ENCODE peak calls at places on chromosomes 11 and 22, in ten cellular contexts. Q is cardiac fibroblast; P is fibroblast of lung; G is stimulated activated CD8-positive, alpha-beta memory T cell treated with anti-CD3 and anti-CD28 coated beads, Interleukin-4, amount 100 ng/mL, for 1 hour; W is bronchial epithelial cell; L is GF-D8; C is pulmonary artery endothelial cell; A is activated gamma-delta T cell treated with anti-CD3 and anti-CD28 coated beads, Interleukin-2, amount 50 U/mL, for 16 hours; J is NCI-H1105; O is non-pigmented ciliary epithelial cell. D is an unnamed sample.

GRCh38 chr22:50189849-50190181 is 4.1 kb downstream of the TRABD start:
- DNase-seq in Q (no peak), W (no peak), L (no peak), A (no peak), C (no peak), O (no peak), P (peak), J (no peak), G (no peak), D (no peak)

GRCh38 chr11:11691296-11692141 is 69.7 kb upstream of the GALNT18 start:
- DNase-seq in O (no peak), L (no peak), W (no peak), Q (no peak), A (no peak), G (no peak), J (no peak), P (no peak), C (no peak), D (no peak)

GRCh38 chr11:71336996-71337772 is 84.8 kb upstream of the SHANK2 start:
- DNase-seq in Q (no peak), O (no peak), A (no peak), G (no peak), L (no peak), W (no peak), J (no peak), P (no peak), C (no peak), D (peak)

GRCh38 chr11:100576044-100577021 is 110.8 kb upstream of the ARHGAP42 start:
- DNase-seq in G (no peak), P (peak), Q (peak), L (no peak), W (peak), O (no peak), J (peak), A (no peak), C (peak), D (no peak)

GRCh38 chr11:83002047-83002446 is 69.7 kb downstream of the RAB30 start:
- DNase-seq in P (no peak), A (no peak), C (no peak), Q (peak), L (no peak), O (no peak), W (no peak), J (no peak), G (no peak), D (no peak)

GRCh38 chr22:20130319-20130718 is 1.3 kb upstream of the ZDHHC8 start:
- DNase-seq in C (no peak), A (no peak), O (no peak), Q (no peak), P (no peak), L (no peak), J (peak), W (peak), G (no peak), D (no peak)

GRCh38 chr11:446886-447285 is 3.2 kb upstream of the PTDSS2 start:
- DNase-seq in A (no peak), W (peak), C (no peak), L (no peak), G (no peak), O (no peak), Q (no peak), P (no peak), J (no peak), D (no peak)

GRCh38 chr11:60455531-60456042 is at the start of gene MS4A1:
- DNase-seq in C (no peak), Q (no peak), W (no peak), G (no peak), O (no peak), J (no peak), A (no peak), P (no peak), L (no peak), D (no peak)

GRCh38 chr11:97729546-97730272 is 1291.0 kb upstream of the CNTN5 start:
- DNase-seq in Q (peak), L (no peak), W (no peak), J (no peak), P (peak), G (no peak), C (no peak), O (no peak), A (no peak), D (no peak)

GRCh38 chr11:36409152-36409713 is 100.8 kb downstream of the TRAF6 start:
- DNase-seq in J (no peak), L (peak), P (no peak), C (peak), O (peak), G (no peak), W (peak), Q (peak), A (no peak), D (no peak)

GRCh38 chr11:24617856-24618255 is 121.0 kb downstream of the LUZP2 start:
- DNase-seq in O (no peak), P (no peak), G (no peak), W (peak), C (no peak), Q (peak), J (no peak), A (no peak), L (no peak), D (no peak)

GRCh38 chr11:49208006-49208721 is at the start of gene FOLH1:
- DNase-seq in A (no peak), Q (peak), L (no peak), P (peak), C (no peak), G (no peak), O (no peak), J (peak), W (peak), D (peak)

GRCh38 chr11:126262216-126262615 is 6.5 kb downstream of the SRPRA start:
- DNase-seq in W (no peak), A (no peak), G (no peak), C (no peak), O (no peak), J (no peak), Q (no peak), P (no peak), L (no peak), D (no peak)

GRCh38 chr11:34650528-34650927 is 29.6 kb downstream of the EHF start:
- DNase-seq in A (peak), C (no peak), W (no peak), Q (peak), O (no peak), P (peak), G (peak), L (no peak), J (no peak), D (no peak)

GRCh38 chr22:36279219-36279666 is 26.3 kb downstream of the APOL1 start:
- DNase-seq in G (no peak), Q (peak), J (no peak), P (peak), C (no peak), L (peak), A (no peak), O (no peak), W (no peak), D (no peak)

GRCh38 chr11:111916768-111917167 is 1.9 kb upstream of the C11orf52 start:
- DNase-seq in P (no peak), A (no peak), C (no peak), J (no peak), G (no peak), Q (no peak), L (no peak), O (no peak), W (no peak), D (no peak)

GRCh38 chr11:126394036-126394435 is 38.5 kb downstream of the ST3GAL4 start:
- DNase-seq in L (no peak), G (no peak), Q (no peak), W (no peak), C (no peak), J (no peak), P (no peak), A (no peak), O (no peak), D (no peak)

GRCh38 chr22:46546466-46547178 is 9.2 kb upstream of the CELSR1 start:
- DNase-seq in W (no peak), P (peak), G (no peak), O (no peak), A (no peak), Q (peak), C (no peak), J (no peak), L (no peak), D (no peak)

GRCh38 chr22:33539902-33540751 is 380.1 kb downstream of the LARGE1 start:
- DNase-seq in J (no peak), Q (peak), W (no peak), O (no peak), G (no peak), C (no peak), A (no peak), L (no peak), P (peak), D (no peak)

GRCh38 chr22:38213319-38214247 is 11.8 kb downstream of the MAFF start:
- DNase-seq in A (no peak), J (no peak), W (no peak), Q (no peak), C (no peak), O (no peak), L (no peak), G (no peak), P (no peak), D (no peak)

GRCh38 chr22:23549198-23549595 is 30.9 kb downstream of the IGLL1 start:
- DNase-seq in W (no peak), L (no peak), A (no peak), J (no peak), O (no peak), P (no peak), G (no peak), Q (no peak), C (no peak), D (no peak)

D was measured in osteocyte.